ENCODE peak calls at places on chromosomes 4 and X, in eight cellular contexts. F is astrocyte; Q is KG1; I is activated CD4-positive, alpha-beta T cell treated with anti-CD3 and anti-CD28 coated beads, Interleukin-2, amount 50 U/mL, for 48 hours; K is activated gamma-delta T cell treated with Interleukin-2 at 50 U/mL for 16 hours; M is stimulated activated CD8-positive, alpha-beta memory T cell treated with anti-CD3 and anti-CD28 coated beads, Interleukin-2, amount 100 ng/mL, for 48 hours; R is aorta; T is cardiac fibroblast. J is an unnamed sample.

GRCh38 chr4:3522651-3523050 is 9.6 kb downstream of the LRPAP1 start:
- DNase-seq in F (no peak), Q (no peak), I (no peak), K (no peak), M (no peak), R (peak; percentile 34), T (no peak), J (no peak)

GRCh38 chr4:172680701-172681100 is 487.9 kb upstream of the GALNT7 start:
- DNase-seq in F (no peak), Q (no peak), I (no peak), K (no peak), M (no peak), R (no peak), T (no peak), J (no peak)

GRCh38 chrX:7706032-7706431 is 136.9 kb upstream of the VCX start:
- DNase-seq in F (no peak), Q (no peak), I (no peak), K (no peak), M (no peak), R (no peak), T (peak; percentile 15), J (no peak)

GRCh38 chr4:36823199-36823967 is 421.2 kb upstream of the NWD2 start:
- DNase-seq in F (no peak), Q (no peak), I (no peak), K (no peak), M (no peak), R (no peak), T (peak; percentile 18), J (no peak)

GRCh38 chr4:76779740-76780459 is 118.0 kb downstream of the SOWAHB start:
- DNase-seq in F (peak; percentile 63), Q (no peak), I (no peak), K (no peak), M (no peak), R (no peak), T (peak; percentile 46), J (no peak)

GRCh38 chr4:138890921-138891570 is 124.5 kb upstream of the NOCT start:
- DNase-seq in F (no peak), Q (no peak), I (no peak), K (no peak), M (no peak), R (no peak), T (no peak), J (no peak)

GRCh38 chr4:47839259-47839658 is 1.4 kb upstream of the CORIN start:
- DNase-seq in F (no peak), Q (peak; percentile 15), I (peak; percentile 55), K (no peak), M (peak; percentile 43), R (peak; percentile 48), T (peak; percentile 91), J (no peak)

GRCh38 chr4:153142700-153143438 is 61.4 kb upstream of the TRIM2 start:
- DNase-seq in F (peak; percentile 44), Q (no peak), I (peak; percentile 56), K (peak; percentile 24), M (peak; percentile 32), R (peak; percentile 84), T (peak; percentile 83), J (no peak)

GRCh38 chr4:168787801-168788200 is 222.3 kb downstream of the CBR4 start:
- DNase-seq in F (peak; percentile 92), Q (no peak), I (no peak), K (no peak), M (no peak), R (no peak), T (no peak), J (no peak)

GRCh38 chrX:105744291-105744690 is 78.0 kb upstream of the NRK start:
- DNase-seq in F (no peak), Q (no peak), I (no peak), K (no peak), M (no peak), R (no peak), T (no peak), J (no peak)

GRCh38 chrX:72094894-72095293 is 36.8 kb downstream of the RTL5 start:
- DNase-seq in F (peak; percentile 18), Q (no peak), I (peak; percentile 26), K (peak; percentile 59), M (no peak), R (peak; percentile 60), T (peak; percentile 12), J (no peak)

GRCh38 chrX:39559229-39559628 is 538.5 kb downstream of the BCOR start:
- DNase-seq in F (peak; percentile 61), Q (no peak), I (no peak), K (no peak), M (no peak), R (no peak), T (peak; percentile 39), J (no peak)

GRCh38 chr4:1289232-1290164 is at the start of gene MAEA:
- DNase-seq in F (peak; percentile 90), Q (peak; percentile 95), I (peak; percentile 96), K (peak; percentile 96), M (peak; percentile 97), R (peak; percentile 98), T (peak; percentile 97), J (peak; percentile 71)

GRCh38 chr4:52868138-52868537 is 6.0 kb downstream of the RASL11B start:
- DNase-seq in F (no peak), Q (no peak), I (no peak), K (no peak), M (no peak), R (no peak), T (no peak), J (no peak)

GRCh38 chr4:7103031-7103598 is 35.3 kb upstream of the GRPEL1 start:
- DNase-seq in F (peak; percentile 41), Q (peak; percentile 11), I (peak; percentile 86), K (peak; percentile 67), M (peak; percentile 82), R (peak; percentile 93), T (peak; percentile 61), J (no peak)

GRCh38 chr4:52982246-52982950 is 120.3 kb downstream of the RASL11B start:
- DNase-seq in F (peak; percentile 32), Q (peak; percentile 6), I (no peak), K (no peak), M (no peak), R (no peak), T (peak; percentile 75), J (no peak)

GRCh38 chr4:16844796-16845586 is 53.5 kb downstream of the LDB2 start:
- DNase-seq in F (peak; percentile 70), Q (no peak), I (no peak), K (no peak), M (no peak), R (no peak), T (peak; percentile 2), J (no peak)

J was measured in SIG-M5.